ENCODE peak calls at places on chromosomes 6 and 20, in ten cellular contexts. B is ovary; M is lung; D is upper lobe of right lung; F is left lung; W is MM.1S; Y is WERI-Rb-1; I is CD4-positive, alpha-beta T cell; R is progenitor cell of endocrine pancreas; X is CD8-positive, alpha-beta T cell. T is an unnamed sample.

GRCh38 chr20:64159711-64160110 is 4.5 kb upstream of the MYT1 start:
- DNase-seq in B (no peak), M (no peak), D (no peak), F (peak), W (no peak), Y (no peak), I (no peak), R (no peak), X (no peak), T (peak)

GRCh38 chr6:88301888-88302768 is 136.0 kb upstream of the CNR1 start:
- DNase-seq in B (no peak), M (no peak), D (no peak), F (no peak), W (no peak), Y (no peak), I (no peak), R (no peak), X (no peak), T (no peak)

GRCh38 chr6:88562737-88563625 is 396.8 kb upstream of the CNR1 start:
- DNase-seq in B (no peak), M (no peak), D (no peak), F (no peak), W (no peak), Y (peak), I (no peak), R (no peak), X (no peak), T (no peak)

GRCh38 chr20:9112541-9113515 is 43.9 kb downstream of the PLCB4 start:
- DNase-seq in B (no peak), M (no peak), D (no peak), F (no peak), W (no peak), Y (no peak), I (no peak), R (no peak), X (no peak), T (no peak)

GRCh38 chr20:44295995-44296394 is 15.0 kb downstream of the FITM2 start:
- DNase-seq in B (no peak), M (peak), D (peak), F (no peak), W (no peak), Y (peak), I (no peak), R (no peak), X (no peak), T (peak)

GRCh38 chr6:42010185-42010872 is 40.0 kb upstream of the TAF8 start:
- DNase-seq in B (no peak), M (no peak), D (peak), F (no peak), W (peak), Y (peak), I (peak), R (no peak), X (no peak), T (no peak)

GRCh38 chr20:48298424-48298823 is 513.1 kb upstream of the SULF2 start:
- DNase-seq in B (no peak), M (no peak), D (no peak), F (no peak), W (no peak), Y (no peak), I (no peak), R (no peak), X (no peak), T (no peak)

GRCh38 chr20:20941468-20941889 is 164.7 kb downstream of the LINC00237 start:
- DNase-seq in B (no peak), M (no peak), D (no peak), F (no peak), W (no peak), Y (no peak), I (no peak), R (no peak), X (no peak), T (no peak)

GRCh38 chr20:48788486-48789072 is 39.2 kb downstream of the PREX1 start:
- DNase-seq in B (no peak), M (no peak), D (no peak), F (no peak), W (no peak), Y (no peak), I (no peak), R (no peak), X (no peak), T (no peak)

GRCh38 chr6:15395087-15395486 is 149.2 kb downstream of the JARID2 start:
- DNase-seq in B (no peak), M (no peak), D (no peak), F (no peak), W (no peak), Y (no peak), I (no peak), R (no peak), X (no peak), T (no peak)

GRCh38 chr6:162069995-162070394 is 657.6 kb downstream of the PRKN start:
- DNase-seq in B (no peak), M (no peak), D (no peak), F (no peak), W (no peak), Y (no peak), I (no peak), R (no peak), X (no peak), T (no peak)

GRCh38 chr6:54115966-54116365 is 4.7 kb downstream of the MLIP start:
- DNase-seq in B (no peak), M (no peak), D (no peak), F (no peak), W (no peak), Y (no peak), I (no peak), R (no peak), X (no peak), T (no peak)

GRCh38 chr20:5000263-5001173 is 792 bp downstream of the SLC23A2 start:
- DNase-seq in B (peak), M (peak), D (peak), F (peak), W (peak), Y (peak), I (peak), R (peak), X (peak), T (peak)

GRCh38 chr6:44166116-44166515 is 7.5 kb downstream of the CAPN11 start:
- DNase-seq in B (no peak), M (no peak), D (no peak), F (no peak), W (no peak), Y (no peak), I (no peak), R (no peak), X (no peak), T (no peak)

GRCh38 chr6:75855047-75855446 is 106.0 kb downstream of the MYO6 start:
- DNase-seq in B (no peak), M (no peak), D (no peak), F (no peak), W (peak), Y (peak), I (no peak), R (no peak), X (no peak), T (no peak)

GRCh38 chr6:113623124-113623523 is 234.0 kb upstream of the MARCKS start:
- DNase-seq in B (no peak), M (no peak), D (no peak), F (no peak), W (no peak), Y (no peak), I (no peak), R (no peak), X (no peak), T (no peak)

GRCh38 chr6:57130784-57131183 is 40.8 kb downstream of the ZNF451 start:
- DNase-seq in B (no peak), M (no peak), D (no peak), F (no peak), W (no peak), Y (no peak), I (no peak), R (no peak), X (no peak), T (no peak)

GRCh38 chr6:1770435-1770843 is 160.7 kb downstream of the FOXC1 start:
- DNase-seq in B (no peak), M (no peak), D (no peak), F (no peak), W (no peak), Y (no peak), I (no peak), R (no peak), X (peak), T (no peak)

GRCh38 chr6:134678436-134678889 is 271.4 kb downstream of the ALDH8A1 start:
- DNase-seq in B (peak), M (no peak), D (no peak), F (no peak), W (no peak), Y (no peak), I (no peak), R (no peak), X (no peak), T (no peak)

GRCh38 chr20:55386686-55387085 is 618.6 kb downstream of the CBLN4 start:
- DNase-seq in B (no peak), M (no peak), D (no peak), F (no peak), W (no peak), Y (no peak), I (no peak), R (no peak), X (no peak), T (no peak)

GRCh38 chr6:26216015-26216885 is 129.0 kb downstream of the HFE start:
- DNase-seq in B (peak), M (no peak), D (no peak), F (no peak), W (peak), Y (no peak), I (peak), R (no peak), X (peak), T (peak)

GRCh38 chr6:215335-216034 is 76.8 kb upstream of the DUSP22 start:
- DNase-seq in B (no peak), M (peak), D (peak), F (no peak), W (no peak), Y (no peak), I (peak), R (no peak), X (peak), T (no peak)

GRCh38 chr6:111150577-111150976 is 63.3 kb downstream of the SLC16A10 start:
- DNase-seq in B (no peak), M (no peak), D (no peak), F (no peak), W (no peak), Y (no peak), I (no peak), R (no peak), X (no peak), T (no peak)

GRCh38 chr20:44696315-44696714 is 18.9 kb upstream of the CCN5 start:
- DNase-seq in B (peak), M (no peak), D (no peak), F (no peak), W (no peak), Y (peak), I (no peak), R (no peak), X (no peak), T (no peak)

GRCh38 chr6:42758756-42759430 is 13.0 kb upstream of the TBCC start:
- DNase-seq in B (no peak), M (no peak), D (no peak), F (no peak), W (no peak), Y (peak), I (no peak), R (no peak), X (no peak), T (no peak)

GRCh38 chr6:13089296-13089994 is 238.9 kb downstream of the TBC1D7 start:
- DNase-seq in B (no peak), M (no peak), D (no peak), F (no peak), W (no peak), Y (no peak), I (no peak), R (no peak), X (no peak), T (no peak)

GRCh38 chr6:21850682-21851081 is 257.1 kb downstream of the SOX4 start:
- DNase-seq in B (no peak), M (no peak), D (no peak), F (no peak), W (no peak), Y (no peak), I (no peak), R (no peak), X (no peak), T (no peak)

GRCh38 chr6:158056804-158057203 is 75.1 kb downstream of the SYNJ2 start:
- DNase-seq in B (no peak), M (no peak), D (no peak), F (no peak), W (no peak), Y (no peak), I (no peak), R (no peak), X (no peak), T (no peak)

GRCh38 chr20:63062188-63063140 is 55.7 kb upstream of the BHLHE23 start:
- DNase-seq in B (no peak), M (no peak), D (peak), F (peak), W (no peak), Y (no peak), I (no peak), R (no peak), X (no peak), T (peak)

GRCh38 chr6:52598123-52598823 is 21.4 kb upstream of the TRAM2 start:
- DNase-seq in B (peak), M (peak), D (no peak), F (no peak), W (no peak), Y (peak), I (no peak), R (peak), X (no peak), T (peak)

GRCh38 chr20:45963059-45964011 is 8.7 kb downstream of the ZNF335 start:
- DNase-seq in B (no peak), M (no peak), D (peak), F (no peak), W (peak), Y (peak), I (no peak), R (no peak), X (no peak), T (no peak)

GRCh38 chr20:38450412-38450975 is 15.4 kb upstream of the SNHG17 start:
- DNase-seq in B (no peak), M (no peak), D (no peak), F (no peak), W (no peak), Y (no peak), I (no peak), R (no peak), X (no peak), T (no peak)

GRCh38 chr20:10922941-10923340 is 249.1 kb upstream of the JAG1 start:
- DNase-seq in B (no peak), M (no peak), D (no peak), F (no peak), W (no peak), Y (no peak), I (no peak), R (no peak), X (no peak), T (no peak)

GRCh38 chr6:162856885-162857284 is 129.1 kb downstream of the PACRG start:
- DNase-seq in B (peak), M (no peak), D (no peak), F (no peak), W (no peak), Y (peak), I (no peak), R (no peak), X (no peak), T (no peak)

GRCh38 chr20:52422574-52423463 is 231.2 kb upstream of the ZFP64 start:
- DNase-seq in B (no peak), M (no peak), D (no peak), F (no peak), W (no peak), Y (no peak), I (no peak), R (no peak), X (no peak), T (no peak)

GRCh38 chr6:108164815-108165706 is 761 bp upstream of the NR2E1 start:
- DNase-seq in B (no peak), M (no peak), D (no peak), F (peak), W (no peak), Y (peak), I (no peak), R (no peak), X (no peak), T (no peak)
- TF ChIP-seq CTCF in B (no peak), M (no peak), D (no peak), F (no peak), W (no peak), Y (no peak), I (no peak), R (no peak), X (no peak), T (no peak)

DNA sequence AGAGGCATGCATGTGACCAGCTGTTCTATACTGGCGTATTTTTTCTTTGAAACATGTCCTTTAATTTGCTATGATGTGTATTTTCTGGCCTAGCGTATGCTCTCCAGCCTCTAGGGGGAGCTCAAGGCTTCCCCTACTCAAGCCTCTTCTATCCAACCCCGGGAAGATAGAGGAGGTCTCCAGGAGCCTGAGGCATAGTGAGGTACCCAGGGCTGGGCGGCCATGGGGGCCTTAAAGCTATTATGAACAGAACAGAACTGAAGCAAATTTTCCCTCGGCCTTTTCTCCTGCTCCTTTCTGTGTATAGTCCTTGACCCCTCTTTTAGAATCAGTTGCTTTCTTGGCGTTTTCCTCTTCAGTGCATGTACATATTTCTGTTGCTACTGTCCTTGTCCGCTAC is 528.9 kb downstream of the MAFB start:
- DNase-seq in B (no peak), M (peak), D (peak), F (peak), W (peak), Y (peak), I (no peak), R (peak), X (no peak), T (peak)
- TF ChIP-seq CTCF in B (peak), M (peak), D (peak), F (peak), W (peak), Y (peak), I (no peak), R (peak), X (no peak), T (peak)

GRCh38 chr6:66533921-66534404 is 826.9 kb upstream of the EYS start:
- DNase-seq in B (no peak), M (no peak), D (no peak), F (no peak), W (no peak), Y (no peak), I (no peak), R (no peak), X (no peak), T (no peak)
- TF ChIP-seq CTCF in B (no peak), M (no peak), D (no peak), F (no peak), W (no peak), Y (no peak), I (no peak), R (no peak), X (no peak), T (no peak)

GRCh38 chr20:36210561-36210960 is 25.7 kb upstream of the AAR2 start:
- DNase-seq in B (no peak), M (no peak), D (no peak), F (no peak), W (no peak), Y (no peak), I (no peak), R (no peak), X (no peak), T (no peak)
- TF ChIP-seq CTCF in B (no peak), M (no peak), D (no peak), F (no peak), W (no peak), Y (peak), I (no peak), R (no peak), X (no peak), T (no peak)

GRCh38 chr6:138275976-138276375 is 57.7 kb upstream of the PBOV1 start:
- DNase-seq in B (no peak), M (no peak), D (no peak), F (no peak), W (no peak), Y (no peak), I (no peak), R (no peak), X (no peak), T (peak)

GRCh38 chr6:138277835-138278234 is 59.5 kb upstream of the PBOV1 start:
- DNase-seq in B (no peak), M (no peak), D (no peak), F (no peak), W (no peak), Y (no peak), I (no peak), R (no peak), X (no peak), T (no peak)

GRCh38 chr6:138272543-138273305 is 54.4 kb upstream of the PBOV1 start:
- DNase-seq in B (no peak), M (no peak), D (no peak), F (no peak), W (no peak), Y (no peak), I (no peak), R (no peak), X (no peak), T (no peak)

DNA sequence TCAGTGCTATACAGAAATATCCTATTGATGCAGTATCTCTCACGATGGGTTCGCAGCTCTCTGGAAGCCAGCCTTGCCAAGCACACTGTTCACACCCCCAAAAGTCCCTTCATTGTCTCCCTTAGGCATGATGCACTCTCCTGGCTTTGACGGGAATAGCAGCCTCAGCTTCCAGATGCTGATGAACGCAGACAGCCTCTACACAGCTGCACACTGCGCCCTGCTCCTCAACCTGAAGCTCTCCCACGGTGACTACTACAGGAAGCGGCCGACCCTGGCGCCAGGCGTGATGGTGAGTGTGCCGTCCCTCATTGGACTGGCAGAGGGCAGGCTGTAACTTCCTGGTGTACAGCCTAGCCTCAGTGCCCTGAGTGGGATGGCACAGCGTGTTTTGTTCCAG is 60.0 kb upstream of the PBOV1 start:
- DNase-seq in B (no peak), M (no peak), D (no peak), F (peak), W (no peak), Y (peak), I (no peak), R (no peak), X (no peak), T (no peak)
- TF ChIP-seq CTCF in B (no peak), M (no peak), D (peak), F (no peak), W (no peak), Y (peak), I (no peak), R (peak), X (no peak), T (no peak)

T was measured in glutamatergic neuron.